ENCODE peak calls at places on chromosomes 5 and 9, in nine cellular contexts. V, Q, E, X, D, B, I, S and Y are unnamed samples.
A peak's percentile ranks its signal among the peaks of the same experiment; 100 is the strongest.

GRCh38 chr5:54309237-54309636 is 1.1 kb downstream of the ARL15 start:
- DNase-seq in V (peak; percentile 13), Q (peak; percentile 48), E (no peak), X (peak; percentile 16), D (no peak), B (no peak), I (peak; percentile 7), S (no peak), Y (no peak)

GRCh38 chr9:12818431-12819000 is 43.7 kb downstream of the LURAP1L start:
- DNase-seq in V (no peak), Q (peak; percentile 62), E (peak; percentile 48), X (no peak), D (no peak), B (no peak), I (no peak), S (peak; percentile 5), Y (peak; percentile 55)

GRCh38 chr9:130408669-130409068 is 36.1 kb upstream of the ASS1 start:
- DNase-seq in V (no peak), Q (no peak), E (no peak), X (no peak), D (no peak), B (no peak), I (no peak), S (no peak), Y (no peak)

GRCh38 chr5:176675676-176676360 is 28.5 kb downstream of the TSPAN17 start:
- DNase-seq in V (peak; percentile 66), Q (peak; percentile 62), E (peak; percentile 46), X (no peak), D (peak; percentile 57), B (no peak), I (no peak), S (peak; percentile 86), Y (no peak)

GRCh38 chr9:77980622-77981021 is 51.0 kb downstream of the GNAQ start:
- DNase-seq in V (no peak), Q (peak; percentile 77), E (no peak), X (no peak), D (no peak), B (no peak), I (no peak), S (no peak), Y (no peak)

GRCh38 chr9:16002816-16003215 is 450.0 kb downstream of the CCDC171 start:
- DNase-seq in V (no peak), Q (peak; percentile 35), E (peak; percentile 47), X (no peak), D (no peak), B (no peak), I (no peak), S (no peak), Y (no peak)

GRCh38 chr9:36486454-36486932 is 86.2 kb upstream of the MELK start:
- DNase-seq in V (peak; percentile 45), Q (peak; percentile 52), E (no peak), X (no peak), D (no peak), B (peak; percentile 10), I (no peak), S (peak; percentile 24), Y (peak; percentile 39)

GRCh38 chr5:154498597-154499393 is 20.8 kb upstream of the HAND1 start:
- DNase-seq in V (no peak), Q (no peak), E (no peak), X (no peak), D (no peak), B (no peak), I (no peak), S (no peak), Y (no peak)

GRCh38 chr5:53067641-53068040 is 41.9 kb downstream of the MOCS2 start:
- DNase-seq in V (no peak), Q (peak; percentile 78), E (no peak), X (no peak), D (no peak), B (no peak), I (no peak), S (no peak), Y (no peak)

DNA sequence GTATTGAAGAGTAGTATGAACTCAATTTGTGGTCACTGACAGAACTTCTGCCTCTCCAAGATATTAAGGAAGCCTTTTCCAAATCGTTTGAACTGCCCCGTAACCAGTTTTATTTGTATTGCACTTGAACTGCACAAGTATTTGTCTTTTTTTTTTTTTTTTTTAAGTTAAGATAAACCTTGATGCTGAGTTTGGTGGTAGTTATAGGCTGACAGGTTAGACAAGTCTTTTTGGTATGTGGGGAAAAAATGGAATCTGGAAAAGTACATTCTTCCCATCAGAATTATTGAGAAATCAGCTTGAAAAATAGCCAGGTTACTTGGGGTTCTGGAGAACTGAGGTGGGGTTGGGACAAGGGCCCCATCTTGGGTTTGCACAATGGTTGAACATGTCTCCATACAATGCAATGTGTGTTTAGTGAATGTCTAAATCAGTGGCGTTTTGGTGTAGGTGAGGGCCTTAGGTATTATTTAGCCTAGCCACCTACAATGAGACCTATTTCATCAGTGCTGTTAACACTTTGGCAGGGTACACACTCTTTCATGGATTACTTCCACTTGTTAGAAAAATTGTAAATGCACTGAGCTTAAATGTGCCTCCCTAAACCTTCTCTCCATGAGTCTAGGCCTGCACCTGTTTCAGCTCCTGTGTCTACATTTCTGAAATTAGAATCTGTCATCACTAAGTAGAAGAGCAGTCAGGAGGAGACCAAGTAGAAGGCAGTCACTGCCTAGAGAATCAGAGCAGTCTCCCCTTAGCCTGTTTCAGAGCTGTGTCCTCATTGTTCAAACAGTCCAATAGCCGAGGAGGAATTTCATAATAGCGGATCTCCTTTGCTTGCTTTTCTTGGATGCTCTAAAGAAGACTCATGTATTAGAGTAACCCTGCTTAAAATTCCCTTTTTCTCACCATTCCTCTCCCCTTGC is 140.1 kb upstream of the HMHB1 start:
- DNase-seq in V (no peak), Q (no peak), E (no peak), X (no peak), D (no peak), B (no peak), I (no peak), S (no peak), Y (no peak)
- H3K27ac ChIP-seq in V (no peak overlapping the region), Q (no peak overlapping the region), E (no peak overlapping the region), X (no peak overlapping the region), D (no peak overlapping the region), B (no peak overlapping the region), I (no peak overlapping the region), S (no peak overlapping the region), Y (no peak overlapping the region)

GRCh38 chr5:73499756-73500155 is 1.5 kb downstream of the BTF3 start:
- DNase-seq in V (no peak), Q (no peak), E (no peak), X (no peak), D (no peak), B (no peak), I (no peak), S (no peak), Y (no peak)

GRCh38 chr5:73497537-73498056 is 645 bp upstream of the BTF3 start:
- DNase-seq in V (peak; percentile 37), Q (no peak), E (no peak), X (no peak), D (no peak), B (no peak), I (no peak), S (no peak), Y (no peak)

GRCh38 chr5:73496984-73497457 is 1.2 kb upstream of the BTF3 start:
- DNase-seq in V (peak; percentile 42), Q (peak; percentile 75), E (peak; percentile 70), X (peak; percentile 65), D (peak; percentile 79), B (peak; percentile 66), I (peak; percentile 75), S (peak; percentile 53), Y (peak; percentile 81)

GRCh38 chr5:73499187-73499586 is 945 bp downstream of the BTF3 start:
- DNase-seq in V (no peak), Q (peak; percentile 49), E (no peak), X (no peak), D (no peak), B (no peak), I (peak; percentile 15), S (no peak), Y (no peak)

DNA sequence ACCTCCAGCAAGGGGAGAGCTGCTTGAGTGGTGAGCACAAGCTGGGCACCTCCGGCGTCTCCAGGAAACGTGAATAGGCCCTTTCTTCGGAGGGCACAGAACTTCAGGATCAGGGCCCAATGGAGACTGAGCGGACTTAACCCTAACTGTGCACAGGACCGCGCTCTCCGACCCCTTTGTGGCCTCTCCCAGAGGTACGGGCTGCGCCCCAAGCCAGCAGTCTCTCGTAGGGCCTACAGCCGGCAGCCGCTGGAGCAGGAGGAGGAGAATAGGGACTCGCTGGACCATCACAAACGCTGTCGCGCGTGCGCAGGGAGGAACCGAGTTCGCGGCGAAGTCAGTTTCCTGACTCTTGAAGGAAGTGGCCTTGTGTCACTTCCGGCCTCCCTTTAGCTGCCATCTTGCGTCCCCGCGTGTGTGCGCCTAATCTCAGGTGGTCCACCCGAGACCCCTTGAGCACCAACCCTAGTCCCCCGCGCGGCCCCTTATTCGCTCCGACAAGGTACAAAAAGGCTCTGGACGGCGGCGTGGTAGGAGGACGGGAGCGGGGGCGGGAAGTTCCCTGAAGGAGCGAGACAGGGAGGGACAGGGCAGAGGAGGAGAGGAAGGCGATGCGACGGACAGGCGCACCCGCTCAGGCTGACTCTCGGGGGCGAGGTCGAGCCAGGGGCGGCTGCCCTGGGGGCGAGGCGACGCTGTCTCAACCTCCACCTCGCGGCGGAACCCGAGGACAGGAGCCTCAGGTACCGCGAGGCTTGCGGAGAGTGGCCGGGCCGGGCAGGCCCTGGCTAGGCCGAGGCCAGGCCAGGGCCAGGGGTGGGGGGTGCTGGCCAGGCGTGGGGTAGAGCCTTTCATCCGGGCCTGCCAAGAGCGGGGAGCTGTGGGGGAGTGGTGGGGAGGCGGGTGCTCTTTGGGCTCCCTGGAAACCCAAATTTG is at the start of gene BTF3:
- DNase-seq in V (peak; percentile 97), Q (peak; percentile 99), E (peak; percentile 92), X (peak; percentile 91), D (peak; percentile 92), B (peak; percentile 99), I (peak; percentile 97), S (peak; percentile 92), Y (peak; percentile 98)
- TF ChIP-seq EZH2phosphoT487 in V (no peak), Q (no peak), E (no peak), X (no peak), D (no peak), B (no peak), I (no peak), S (no peak), Y (no peak)

DNA sequence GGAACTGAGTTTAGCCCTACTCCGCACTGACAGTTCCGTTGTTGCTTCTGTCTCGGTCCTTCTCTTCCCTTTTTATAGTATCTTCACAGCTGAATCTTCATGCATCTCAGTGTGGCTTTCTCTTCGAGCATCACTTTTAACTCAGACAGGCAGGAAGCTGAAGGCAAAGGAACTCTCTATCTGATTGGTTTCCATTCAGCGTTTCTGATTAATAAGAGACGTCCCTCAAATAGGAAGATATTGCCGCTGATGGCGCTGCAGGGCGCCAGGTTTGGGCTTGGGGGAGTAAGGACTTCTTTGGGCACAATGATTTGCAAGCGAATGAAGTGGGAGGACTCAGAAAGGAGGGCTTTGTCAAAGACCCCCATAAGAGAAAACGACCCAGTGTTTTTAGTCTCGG is at the start of gene CDH9:
- DNase-seq in V (peak; percentile 53), Q (no peak), E (no peak), X (no peak), D (no peak), B (no peak), I (no peak), S (peak; percentile 51), Y (no peak)
- H3K4me3 ChIP-seq in V (peak within 1 kb of the TSS; percentile 48), Q (no peak within 1 kb of the TSS), E (no peak within 1 kb of the TSS), X (no peak within 1 kb of the TSS), D (no peak within 1 kb of the TSS), B (no peak within 1 kb of the TSS), I (no peak within 1 kb of the TSS), S (peak within 1 kb of the TSS; percentile 51), Y (peak within 1 kb of the TSS; percentile 4)

GRCh38 chr5:136731241-136731885 is 366.0 kb upstream of the TRPC7 start:
- DNase-seq in V (no peak), Q (peak; percentile 24), E (peak; percentile 78), X (no peak), D (no peak), B (no peak), I (no peak), S (no peak), Y (peak; percentile 10)
- H3K27ac ChIP-seq in V (no peak overlapping the region), Q (no peak overlapping the region), E (peak overlapping the region; percentile 100), X (peak overlapping the region; percentile 2), D (no peak overlapping the region), B (no peak overlapping the region), I (no peak overlapping the region), S (no peak overlapping the region), Y (peak overlapping the region; percentile 72)